ENCODE peak calls at places on chromosomes 13 and 19, in seven cellular contexts. D, U, O, G, J, S and Y are unnamed samples.

GRCh38 chr13:99103536-99103935 is 97.1 kb upstream of the UBAC2 start:
- DNase-seq in D (no peak), U (no peak), O (no peak), G (peak), J (no peak), S (no peak), Y (no peak)

GRCh38 chr13:85419611-85420010 is 379.6 kb downstream of the SLITRK6 start:
- DNase-seq in D (no peak), U (no peak), O (no peak), G (no peak), J (no peak), S (no peak), Y (no peak)

GRCh38 chr13:113148940-113149503 is 9.4 kb upstream of the PROZ start:
- DNase-seq in D (no peak), U (no peak), O (no peak), G (no peak), J (no peak), S (no peak), Y (no peak)

GRCh38 chr19:56138069-56138468 is 3.0 kb upstream of the ZNF444 start:
- DNase-seq in D (no peak), U (no peak), O (no peak), G (no peak), J (peak), S (no peak), Y (no peak)

GRCh38 chr13:77000475-77000874 is 8.6 kb downstream of the CLN5 start:
- DNase-seq in D (no peak), U (no peak), O (no peak), G (no peak), J (peak), S (no peak), Y (peak)

GRCh38 chr13:102978168-102978567 is 88.0 kb downstream of the SLC10A2 start:
- DNase-seq in D (no peak), U (no peak), O (no peak), G (no peak), J (peak), S (no peak), Y (no peak)

GRCh38 chr19:17671906-17672305 is 16.2 kb downstream of the UNC13A start:
- DNase-seq in D (no peak), U (no peak), O (peak), G (peak), J (peak), S (no peak), Y (peak)

GRCh38 chr19:42153606-42154405 is 21.6 kb upstream of the POU2F2 start:
- DNase-seq in D (no peak), U (no peak), O (no peak), G (no peak), J (no peak), S (no peak), Y (no peak)

GRCh38 chr19:38713227-38713649 is 31.0 kb downstream of the CAPN12 start:
- DNase-seq in D (no peak), U (no peak), O (no peak), G (no peak), J (no peak), S (no peak), Y (no peak)

GRCh38 chr13:98997738-98998641 is 20.1 kb upstream of the DOCK9 start:
- DNase-seq in D (no peak), U (no peak), O (no peak), G (no peak), J (no peak), S (no peak), Y (peak)

GRCh38 chr13:98291658-98292057 is 114.6 kb upstream of the RNF113B start:
- DNase-seq in D (no peak), U (no peak), O (no peak), G (no peak), J (no peak), S (no peak), Y (no peak)

GRCh38 chr13:102825921-102826706 is 19.7 kb upstream of the ERCC5 start:
- DNase-seq in D (no peak), U (no peak), O (no peak), G (no peak), J (peak), S (no peak), Y (peak)

GRCh38 chr19:35751839-35752745 is 3.7 kb downstream of the LIN37 start:
- DNase-seq in D (no peak), U (no peak), O (no peak), G (no peak), J (no peak), S (no peak), Y (no peak)

GRCh38 chr19:17803264-17803896 is 8.4 kb downstream of the B3GNT3 start:
- DNase-seq in D (no peak), U (no peak), O (no peak), G (peak), J (no peak), S (peak), Y (no peak)

GRCh38 chr13:49098198-49098597 is 121.9 kb upstream of the MLNR start:
- DNase-seq in D (no peak), U (no peak), O (no peak), G (no peak), J (peak), S (no peak), Y (peak)

GRCh38 chr19:19568802-19569756 is 31.0 kb downstream of the CILP2 start:
- DNase-seq in D (no peak), U (no peak), O (no peak), G (no peak), J (peak), S (no peak), Y (peak)

GRCh38 chr19:5775668-5776309 is 8.8 kb downstream of the PRR22 start:
- DNase-seq in D (no peak), U (no peak), O (no peak), G (no peak), J (peak), S (no peak), Y (peak)

GRCh38 chr13:46087481-46087880 is 17.4 kb downstream of the CPB2 start:
- DNase-seq in D (no peak), U (no peak), O (no peak), G (no peak), J (no peak), S (no peak), Y (no peak)

GRCh38 chr13:27450921-27451461 is 627 bp upstream of the MTIF3 start:
- DNase-seq in D (peak), U (peak), O (no peak), G (peak), J (peak), S (peak), Y (peak)

GRCh38 chr13:46962286-46962941 is 65.6 kb upstream of the HTR2A start:
- DNase-seq in D (no peak), U (no peak), O (no peak), G (peak), J (peak), S (no peak), Y (peak)

GRCh38 chr13:41463823-41464602 is 6.7 kb downstream of the RGCC start:
- DNase-seq in D (no peak), U (no peak), O (no peak), G (no peak), J (no peak), S (peak), Y (no peak)

GRCh38 chr13:45092668-45093067 is 27.6 kb upstream of the GTF2F2 start:
- DNase-seq in D (no peak), U (no peak), O (no peak), G (no peak), J (no peak), S (no peak), Y (peak)

DNA sequence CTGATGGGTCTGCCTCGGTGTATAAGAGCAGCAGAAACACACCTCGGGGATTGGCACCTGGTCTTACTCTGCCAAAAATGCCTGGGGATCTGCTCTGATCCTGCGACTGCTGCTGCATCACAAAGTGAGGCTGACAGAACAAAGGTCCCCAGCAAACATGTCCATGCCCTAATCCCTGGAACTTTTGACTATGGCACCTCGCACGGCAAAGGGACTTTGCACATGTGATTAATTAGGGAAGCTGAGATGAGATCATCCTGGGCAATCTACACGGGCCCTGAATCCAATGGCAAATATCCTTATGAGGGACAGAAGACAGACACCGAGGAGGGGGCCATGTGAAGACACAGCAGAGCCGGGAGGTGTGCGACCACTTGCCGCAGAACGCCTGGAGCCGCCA is 8.5 kb downstream of the GGACT start:
- DNase-seq in D (no peak), U (no peak), O (no peak), G (no peak), J (no peak), S (no peak), Y (no peak)
- H3K4me3 ChIP-seq in D (no peak), U (no peak), O (no peak), G (no peak), J (no peak), S (no peak), Y (no peak)

GRCh38 chr19:46862504-46862835 is 1.7 kb downstream of the ARHGAP35 start:
- DNase-seq in D (no peak), U (no peak), O (no peak), G (no peak), J (no peak), S (no peak), Y (no peak)

GRCh38 chr19:46862974-46863632 is 2.3 kb downstream of the ARHGAP35 start:
- DNase-seq in D (no peak), U (peak), O (no peak), G (no peak), J (no peak), S (no peak), Y (no peak)

GRCh38 chr19:46861691-46862503 is 1.1 kb downstream of the ARHGAP35 start:
- DNase-seq in D (no peak), U (peak), O (no peak), G (peak), J (no peak), S (no peak), Y (no peak)

GRCh38 chr19:46866407-46867132 is 5.8 kb downstream of the ARHGAP35 start:
- DNase-seq in D (no peak), U (no peak), O (no peak), G (no peak), J (no peak), S (no peak), Y (no peak)

DNA sequence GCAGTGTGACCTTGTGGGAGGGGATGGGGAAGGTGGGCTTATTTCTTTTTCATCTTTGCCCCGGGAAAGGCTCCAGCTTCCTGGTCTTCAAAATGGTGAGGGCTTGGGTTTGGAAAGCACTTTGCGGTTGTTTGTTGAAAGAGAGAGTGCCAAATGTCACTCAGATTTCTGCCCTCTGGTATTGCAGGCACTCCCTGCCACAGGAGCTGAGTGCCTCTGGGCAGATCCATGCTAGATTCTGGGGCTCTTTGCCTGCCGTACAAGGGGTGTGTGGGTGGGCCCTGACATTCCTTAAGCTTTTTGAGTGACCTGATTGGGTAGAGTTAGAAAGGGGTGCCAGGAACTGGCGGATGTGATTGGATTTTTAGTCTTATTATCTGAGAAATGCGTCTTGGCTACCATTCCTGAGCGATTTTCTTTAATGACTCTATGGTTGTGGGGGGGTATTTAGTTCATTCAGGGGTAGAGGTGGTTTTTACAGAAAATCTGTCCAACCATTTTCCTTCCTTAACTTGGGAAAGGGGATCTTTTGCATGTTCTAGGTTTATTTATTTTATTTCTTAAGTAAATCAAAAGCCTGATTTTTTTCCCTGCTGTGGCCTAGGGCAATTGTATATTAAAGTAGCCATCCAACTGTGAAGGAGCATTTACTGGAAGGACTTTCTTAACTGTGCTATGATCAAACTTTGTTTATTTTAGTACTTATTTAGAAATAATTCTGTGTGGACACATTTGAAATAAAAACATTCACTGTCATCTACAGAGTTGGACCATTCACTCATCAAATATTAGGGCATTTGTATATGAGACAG is 3.2 kb downstream of the ARHGAP35 start:
- DNase-seq in D (no peak), U (peak), O (no peak), G (peak), J (peak), S (no peak), Y (peak)
- H3K4me3 ChIP-seq in D (peak), U (peak), O (no peak), G (peak), J (peak), S (no peak), Y (peak)

DNA sequence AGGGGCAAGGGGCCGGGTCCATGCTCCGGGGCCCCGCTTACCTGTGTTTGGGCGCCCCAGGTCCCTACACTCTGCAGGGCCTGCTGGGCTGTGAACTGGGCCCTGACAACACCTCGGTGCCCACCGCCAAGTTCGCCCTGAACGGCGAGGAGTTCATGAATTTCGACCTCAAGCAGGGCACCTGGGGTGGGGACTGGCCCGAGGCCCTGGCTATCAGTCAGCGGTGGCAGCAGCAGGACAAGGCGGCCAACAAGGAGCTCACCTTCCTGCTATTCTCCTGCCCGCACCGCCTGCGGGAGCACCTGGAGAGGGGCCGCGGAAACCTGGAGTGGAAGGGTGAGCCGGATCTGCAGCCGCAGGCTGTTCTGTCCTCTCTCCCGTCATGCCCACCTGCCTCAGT is 1.7 kb downstream of the FCGRT start:
- DNase-seq in D (peak), U (peak), O (no peak), G (no peak), J (no peak), S (no peak), Y (no peak)
- H3K4me3 ChIP-seq in D (peak), U (peak), O (no peak), G (peak), J (peak), S (no peak), Y (no peak)

GRCh38 chr19:13986348-13986904 is 19.7 kb downstream of the RFX1 start:
- DNase-seq in D (peak), U (peak), O (peak), G (peak), J (peak), S (peak), Y (peak)
- H3K4me3 ChIP-seq in D (peak), U (peak), O (peak), G (no peak), J (no peak), S (peak), Y (peak)

DNA sequence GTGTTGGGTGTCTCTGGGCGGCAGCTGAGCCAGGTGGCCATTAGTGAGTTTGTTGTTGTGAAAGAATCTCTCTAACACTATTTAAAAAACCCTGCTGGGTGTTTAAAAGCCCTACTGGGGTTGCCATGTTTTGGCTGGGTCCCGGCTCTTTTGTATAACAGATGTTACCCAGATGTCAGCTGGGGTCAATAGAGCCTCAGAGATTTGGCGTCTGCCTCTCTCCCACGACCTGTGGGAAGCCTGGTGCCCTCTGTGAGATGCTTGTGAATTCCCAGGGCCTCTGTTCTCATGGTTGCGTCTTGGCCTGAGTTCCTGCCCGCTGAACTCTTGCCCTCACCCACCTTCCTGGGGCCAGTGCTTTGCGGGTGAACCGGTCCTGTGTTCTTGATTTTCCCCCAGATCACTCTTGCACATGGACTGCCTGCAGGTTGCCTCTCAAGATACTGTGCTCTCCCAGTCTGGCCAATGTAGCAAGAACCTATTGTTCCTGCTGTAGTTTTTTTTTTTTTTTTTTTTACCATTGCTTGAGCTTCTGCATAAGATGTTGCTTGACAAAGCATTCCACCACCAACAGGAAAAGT is 9.5 kb downstream of the NFILZ start:
- DNase-seq in D (peak), U (no peak), O (no peak), G (peak), J (peak), S (no peak), Y (peak)
- H3K4me3 ChIP-seq in D (no peak), U (no peak), O (no peak), G (no peak), J (no peak), S (no peak), Y (no peak)